ENCODE peak calls at places on chromosomes 13 and 19, in eight cellular contexts. X is iPS DF 6.9; B is activated T-helper 9 cell treated with anti-CD3 and anti-CD28 coated beads, Interleukin-2, amount 50 U/mL, for 16 hours; S is lung; N is RCC 7860; H is pons; R is T follicular helper cell; F is C1 segment of cervical spinal cord. C is an unnamed sample.

GRCh38 chr13:23087884-23088283 is 92.9 kb upstream of the SGCG start:
- DNase-seq in X (peak; percentile 45), B (no peak), S (no peak), N (peak; percentile 13), H (no peak), R (no peak), F (no peak), C (peak; percentile 2)

GRCh38 chr13:76790519-76791289 is 95.5 kb downstream of the KCTD12 start:
- DNase-seq in X (no peak), B (no peak), S (no peak), N (no peak), H (no peak), R (no peak), F (no peak), C (peak; percentile 48)

GRCh38 chr19:1267441-1268391 is 1.4 kb upstream of the CIRBP start:
- DNase-seq in X (no peak), B (no peak), S (no peak), N (no peak), H (peak; percentile 41), R (peak; percentile 55), F (no peak), C (peak; percentile 49)

GRCh38 chr13:51729853-51730553 is 74.0 kb downstream of the DHRS12 start:
- DNase-seq in X (no peak), B (peak; percentile 15), S (no peak), N (peak; percentile 85), H (no peak), R (no peak), F (no peak), C (no peak)

GRCh38 chr13:101751488-101751887 is 299.0 kb downstream of the ITGBL1 start:
- DNase-seq in X (no peak), B (no peak), S (no peak), N (no peak), H (no peak), R (no peak), F (no peak), C (no peak)

GRCh38 chr13:110342474-110342873 is 35.4 kb downstream of the COL4A2 start:
- DNase-seq in X (no peak), B (no peak), S (no peak), N (no peak), H (no peak), R (no peak), F (no peak), C (no peak)

GRCh38 chr19:41352609-41353465 is 885 bp downstream of the TGFB1 start:
- DNase-seq in X (no peak), B (peak; percentile 71), S (peak; percentile 65), N (peak; percentile 38), H (peak; percentile 25), R (peak; percentile 65), F (peak; percentile 17), C (no peak)

GRCh38 chr19:18282021-18282787 is 782 bp upstream of the JUND start:
- DNase-seq in X (no peak), B (no peak), S (no peak), N (peak; percentile 49), H (peak; percentile 76), R (no peak), F (no peak), C (peak; percentile 84)

GRCh38 chr19:58229255-58229639 is 533 bp downstream of the ZNF544 start:
- DNase-seq in X (no peak), B (no peak), S (no peak), N (peak; percentile 10), H (no peak), R (no peak), F (no peak), C (peak; percentile 25)

GRCh38 chr19:46901701-46902401 is 41.1 kb downstream of the ARHGAP35 start:
- DNase-seq in X (no peak), B (no peak), S (no peak), N (peak; percentile 29), H (no peak), R (no peak), F (no peak), C (no peak)

GRCh38 chr13:42581427-42581826 is 7.5 kb downstream of the TNFSF11 start:
- DNase-seq in X (no peak), B (no peak), S (no peak), N (no peak), H (no peak), R (no peak), F (no peak), C (no peak)

GRCh38 chr19:15331419-15332310 is 674 bp downstream of the BRD4 start:
- DNase-seq in X (no peak), B (peak; percentile 46), S (peak; percentile 42), N (peak; percentile 13), H (no peak), R (peak; percentile 50), F (peak; percentile 48), C (no peak)

GRCh38 chr19:45448887-45449299 is 18.9 kb upstream of the FOSB start:
- DNase-seq in X (no peak), B (no peak), S (no peak), N (no peak), H (no peak), R (no peak), F (no peak), C (no peak)

GRCh38 chr13:75369986-75370385 is 112.0 kb downstream of the TBC1D4 start:
- DNase-seq in X (no peak), B (no peak), S (no peak), N (no peak), H (no peak), R (no peak), F (no peak), C (no peak)

GRCh38 chr19:17510220-17510993 is 1.0 kb upstream of the PGLS start:
- DNase-seq in X (no peak), B (no peak), S (no peak), N (no peak), H (no peak), R (no peak), F (peak; percentile 12), C (no peak)

GRCh38 chr13:39485314-39485700 is 117.7 kb downstream of the LHFPL6 start:
- DNase-seq in X (no peak), B (no peak), S (no peak), N (no peak), H (no peak), R (no peak), F (no peak), C (no peak)

GRCh38 chr19:45953676-45954075 is 20.0 kb downstream of the NOVA2 start:
- DNase-seq in X (no peak), B (no peak), S (no peak), N (no peak), H (no peak), R (no peak), F (no peak), C (no peak)

GRCh38 chr13:106484755-106485193 is 50.7 kb downstream of the EFNB2 start:
- DNase-seq in X (no peak), B (no peak), S (no peak), N (no peak), H (peak; percentile 74), R (no peak), F (no peak), C (no peak)

GRCh38 chr13:41060723-41061074 is 610 bp upstream of the WBP4 start:
- DNase-seq in X (peak; percentile 18), B (peak; percentile 84), S (peak; percentile 80), N (peak; percentile 68), H (peak; percentile 79), R (peak; percentile 79), F (peak; percentile 91), C (peak; percentile 91)

GRCh38 chr13:33547035-33547434 is 261.5 kb upstream of the STARD13 start:
- DNase-seq in X (no peak), B (no peak), S (no peak), N (no peak), H (no peak), R (no peak), F (no peak), C (no peak)

GRCh38 chr19:13812544-13812943 is 17.3 kb downstream of the ZSWIM4 start:
- DNase-seq in X (no peak), B (no peak), S (no peak), N (no peak), H (no peak), R (no peak), F (no peak), C (no peak)

GRCh38 chr13:44805623-44806022 is 183.6 kb downstream of the NUFIP1 start:
- DNase-seq in X (no peak), B (no peak), S (no peak), N (no peak), H (no peak), R (no peak), F (no peak), C (no peak)

GRCh38 chr13:51666839-51667238 is 82.6 kb downstream of the WDFY2 start:
- DNase-seq in X (no peak), B (no peak), S (no peak), N (no peak), H (no peak), R (no peak), F (no peak), C (no peak)

GRCh38 chr13:63370101-63370500 is 1954.5 kb upstream of the PCDH20 start:
- DNase-seq in X (no peak), B (no peak), S (no peak), N (no peak), H (no peak), R (no peak), F (no peak), C (no peak)

GRCh38 chr19:5308471-5309437 is 31.9 kb downstream of the PTPRS start:
- DNase-seq in X (no peak), B (no peak), S (peak; percentile 72), N (peak; percentile 32), H (peak; percentile 71), R (no peak), F (peak; percentile 75), C (peak; percentile 86)

GRCh38 chr19:50969413-50969760 is at the start of gene KLK6:
- DNase-seq in X (no peak), B (no peak), S (no peak), N (no peak), H (peak; percentile 91), R (no peak), F (peak; percentile 75), C (no peak)

GRCh38 chr13:36275190-36276002 is 22.2 kb downstream of the CCDC169 start:
- DNase-seq in X (no peak), B (no peak), S (no peak), N (peak; percentile 48), H (peak; percentile 68), R (no peak), F (no peak), C (peak; percentile 38)

GRCh38 chr13:109275848-109276247 is 510.5 kb downstream of the IRS2 start:
- DNase-seq in X (no peak), B (no peak), S (no peak), N (no peak), H (no peak), R (no peak), F (no peak), C (no peak)

GRCh38 chr13:93789058-93789457 is 562.5 kb downstream of the GPC6 start:
- DNase-seq in X (no peak), B (no peak), S (no peak), N (no peak), H (no peak), R (no peak), F (no peak), C (no peak)

GRCh38 chr19:53660584-53660983 is 28.8 kb downstream of the DPRX start:
- DNase-seq in X (no peak), B (no peak), S (no peak), N (no peak), H (no peak), R (no peak), F (no peak), C (no peak)

GRCh38 chr19:2575734-2576481 is 100.0 kb downstream of the GADD45B start:
- DNase-seq in X (no peak), B (no peak), S (no peak), N (no peak), H (no peak), R (no peak), F (no peak), C (no peak)

GRCh38 chr19:30739394-30739793 is 367.2 kb downstream of the ZNF536 start:
- DNase-seq in X (no peak), B (no peak), S (no peak), N (no peak), H (no peak), R (no peak), F (no peak), C (no peak)

GRCh38 chr13:110815471-110816204 is 99.2 kb downstream of the ANKRD10 start:
- DNase-seq in X (no peak), B (no peak), S (no peak), N (no peak), H (no peak), R (no peak), F (no peak), C (no peak)

GRCh38 chr13:87677043-87677333 is 5.8 kb downstream of the SLITRK5 start:
- DNase-seq in X (no peak), B (no peak), S (no peak), N (no peak), H (no peak), R (no peak), F (no peak), C (no peak)